ENCODE peak calls at places on chromosomes 5 and 9, in four cellular contexts. One of them, this sample, is unnamed.

GRCh38 chr5:97365173-97365845 is 182.3 kb upstream of the RIOK2 start:
- DNase-seq in HCT116: no peak
- DNase-seq in K562: no peak
- DNase-seq in HepG2: no peak
- DNase-seq in this sample: no peak

GRCh38 chr5:144207875-144208444 is 37.3 kb downstream of the KCTD16 start:
- DNase-seq in HCT116: no peak
- DNase-seq in K562: no peak
- DNase-seq in HepG2: no peak
- DNase-seq in this sample: no peak

GRCh38 chr9:113274474-113275146 is 762 bp downstream of the CDC26 start:
- DNase-seq in HCT116: peak
- DNase-seq in K562: peak
- DNase-seq in HepG2: peak
- DNase-seq in this sample: peak

GRCh38 chr9:23636199-23636598 is 189.8 kb downstream of the ELAVL2 start:
- DNase-seq in HCT116: no peak
- DNase-seq in K562: no peak
- DNase-seq in HepG2: no peak
- DNase-seq in this sample: no peak

GRCh38 chr5:132012385-132013005 is 1.0 kb upstream of the ACSL6 start:
- DNase-seq in HCT116: no peak
- DNase-seq in K562: peak
- DNase-seq in HepG2: peak
- DNase-seq in this sample: no peak

GRCh38 chr9:618478-618877 is 223.0 kb upstream of the DMRT1 start:
- DNase-seq in HCT116: no peak
- DNase-seq in K562: no peak
- DNase-seq in HepG2: no peak
- DNase-seq in this sample: no peak

GRCh38 chr9:136280535-136281315 is 23.2 kb downstream of the CCDC187 start:
- DNase-seq in HCT116: no peak
- DNase-seq in K562: no peak
- DNase-seq in HepG2: no peak
- DNase-seq in this sample: no peak

GRCh38 chr5:9564752-9565151 is 18.9 kb upstream of the SEMA5A start:
- DNase-seq in HCT116: no peak
- DNase-seq in K562: no peak
- DNase-seq in HepG2: no peak
- DNase-seq in this sample: no peak

GRCh38 chr5:179233909-179234562 is 111.2 kb downstream of the ADAMTS2 start:
- DNase-seq in HCT116: no peak
- DNase-seq in K562: no peak
- DNase-seq in HepG2: no peak
- DNase-seq in this sample: no peak

DNA sequence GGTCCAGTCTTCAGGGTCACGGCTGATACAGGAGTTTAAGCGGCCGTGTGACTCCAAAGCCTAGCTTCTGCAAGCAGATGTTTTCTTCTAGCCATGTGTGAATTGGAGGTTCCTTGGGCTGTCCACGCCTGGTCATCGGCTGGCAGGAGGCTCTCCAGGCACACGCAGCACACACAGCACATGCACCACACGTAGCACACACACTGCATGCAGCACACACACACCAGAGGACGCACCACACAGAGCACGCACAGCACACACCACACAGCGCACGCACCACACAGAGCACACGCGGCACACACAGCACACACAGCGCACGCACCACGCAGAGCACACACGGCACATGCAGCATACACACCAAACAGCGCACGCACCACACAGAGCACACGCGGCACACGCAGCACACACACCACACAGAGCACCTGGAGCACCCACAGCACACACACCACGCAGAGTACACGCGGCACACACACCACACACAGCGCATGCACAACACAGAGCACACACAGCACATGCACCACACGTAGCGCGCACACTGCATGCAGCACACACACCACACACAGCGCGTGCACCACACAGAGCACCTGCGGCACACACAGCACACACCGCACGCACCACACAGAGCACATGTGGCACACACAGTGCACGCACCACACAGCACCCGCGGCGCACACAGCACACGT is 234.3 kb downstream of the FANCC start:
- DNase-seq in HCT116: no peak
- DNase-seq in K562: no peak
- DNase-seq in HepG2: no peak
- DNase-seq in this sample: no peak
- TF ChIP-seq TCF7L2 in HCT116: no peak
- TF ChIP-seq TCF7L2 in K562: no peak
- TF ChIP-seq TCF7L2 in HepG2: no peak
- TF ChIP-seq TCF7L2 in this sample: no peak

GRCh38 chr5:142874537-142874936 is 104.4 kb downstream of the ARHGAP26 start:
- DNase-seq in HCT116: no peak
- DNase-seq in K562: no peak
- DNase-seq in HepG2: peak
- DNase-seq in this sample: peak
- H3K27ac ChIP-seq in HCT116: no peak
- H3K27ac ChIP-seq in K562: no peak
- H3K27ac ChIP-seq in HepG2: no peak
- H3K27ac ChIP-seq in this sample: peak

GRCh38 chr9:121682926-121683485 is 31.6 kb downstream of the DAB2IP start:
- DNase-seq in HCT116: no peak
- DNase-seq in K562: no peak
- DNase-seq in HepG2: no peak
- DNase-seq in this sample: no peak

GRCh38 chr9:121683652-121684051 is 32.2 kb downstream of the DAB2IP start:
- DNase-seq in HCT116: no peak
- DNase-seq in K562: no peak
- DNase-seq in HepG2: no peak
- DNase-seq in this sample: no peak

GRCh38 chr9:121685795-121686377 is 34.5 kb downstream of the DAB2IP start:
- DNase-seq in HCT116: no peak
- DNase-seq in K562: no peak
- DNase-seq in HepG2: no peak
- DNase-seq in this sample: no peak

GRCh38 chr9:121685146-121685794 is 33.8 kb downstream of the DAB2IP start:
- DNase-seq in HCT116: no peak
- DNase-seq in K562: no peak
- DNase-seq in HepG2: no peak
- DNase-seq in this sample: no peak

GRCh38 chr9:121684381-121685145 is 33.1 kb downstream of the DAB2IP start:
- DNase-seq in HCT116: no peak
- DNase-seq in K562: peak
- DNase-seq in HepG2: no peak
- DNase-seq in this sample: no peak
- TF ChIP-seq TCF7L2 in HCT116: no peak
- TF ChIP-seq TCF7L2 in K562: no peak
- TF ChIP-seq TCF7L2 in HepG2: no peak
- TF ChIP-seq TCF7L2 in this sample: no peak

GRCh38 chr5:76040806-76041205 is 42.4 kb upstream of the SV2C start:
- DNase-seq in HCT116: no peak
- DNase-seq in K562: no peak
- DNase-seq in HepG2: no peak
- DNase-seq in this sample: no peak
- H3K27ac ChIP-seq in HCT116: no peak
- H3K27ac ChIP-seq in K562: no peak
- H3K27ac ChIP-seq in HepG2: no peak
- H3K27ac ChIP-seq in this sample: no peak

This sample was measured in Panc1.